ENCODE peak calls at places on chromosomes 7 and 10, in seven cellular contexts. X is CD4-positive, CD25-positive, alpha-beta regulatory T cell; Y is HepG2; Z is testis; E is fibroblast of lung; D is CD8-positive, alpha-beta T cell; V is aorta. P is an unnamed sample.

GRCh38 chr10:6062101-6062771 is at the start of gene IL2RA:
- DNase-seq in X (peak; percentile 66), Y (no peak), Z (no peak), E (no peak), D (peak; percentile 64), V (no peak), P (no peak)

GRCh38 chr10:79162022-79162421 is 93.3 kb downstream of the ZMIZ1 start:
- DNase-seq in X (no peak), Y (no peak), Z (no peak), E (no peak), D (no peak), V (no peak), P (no peak)

GRCh38 chr10:35517431-35518181 is 87.5 kb upstream of the GJD4 start:
- DNase-seq in X (no peak), Y (no peak), Z (no peak), E (peak; percentile 38), D (no peak), V (no peak), P (no peak)

GRCh38 chr10:17213646-17214349 is 12.3 kb upstream of the TRDMT1 start:
- DNase-seq in X (no peak), Y (no peak), Z (peak; percentile 70), E (peak; percentile 79), D (no peak), V (no peak), P (no peak)

GRCh38 chr10:44206127-44206818 is 178.6 kb downstream of the CXCL12 start:
- DNase-seq in X (no peak), Y (no peak), Z (no peak), E (peak; percentile 51), D (no peak), V (no peak), P (no peak)

GRCh38 chr10:62919776-62920175 is 103.6 kb upstream of the EGR2 start:
- DNase-seq in X (no peak), Y (no peak), Z (no peak), E (no peak), D (no peak), V (no peak), P (no peak)

GRCh38 chr10:129505500-129506075 is 38.5 kb downstream of the MGMT start:
- DNase-seq in X (no peak), Y (no peak), Z (no peak), E (no peak), D (no peak), V (no peak), P (no peak)

GRCh38 chr10:58810751-58811150 is 298.1 kb downstream of the BICC1 start:
- DNase-seq in X (no peak), Y (no peak), Z (no peak), E (no peak), D (no peak), V (no peak), P (no peak)

GRCh38 chr10:43453266-43453831 is 16.4 kb downstream of the ZNF487 start:
- DNase-seq in X (no peak), Y (no peak), Z (no peak), E (no peak), D (no peak), V (no peak), P (no peak)

GRCh38 chr7:100171087-100171681 is 2.8 kb upstream of the GAL3ST4 start:
- DNase-seq in X (peak; percentile 61), Y (no peak), Z (peak; percentile 33), E (no peak), D (peak; percentile 69), V (peak; percentile 76), P (no peak)

GRCh38 chr10:17716161-17716560 is 35.8 kb upstream of the TMEM236 start:
- DNase-seq in X (no peak), Y (no peak), Z (no peak), E (no peak), D (no peak), V (no peak), P (no peak)

GRCh38 chr7:107856806-107857540 is 34.0 kb upstream of the DLD start:
- DNase-seq in X (no peak), Y (peak; percentile 67), Z (no peak), E (peak; percentile 31), D (peak; percentile 69), V (no peak), P (no peak)

GRCh38 chr7:107854989-107855388 is 36.0 kb upstream of the DLD start:
- DNase-seq in X (no peak), Y (no peak), Z (no peak), E (peak; percentile 19), D (no peak), V (no peak), P (no peak)

GRCh38 chr7:107850671-107851070 is 40.3 kb upstream of the DLD start:
- DNase-seq in X (no peak), Y (no peak), Z (no peak), E (no peak), D (no peak), V (no peak), P (no peak)

GRCh38 chr7:107857541-107857912 is 33.5 kb upstream of the DLD start:
- DNase-seq in X (no peak), Y (peak; percentile 53), Z (no peak), E (peak; percentile 81), D (no peak), V (no peak), P (no peak)

DNA sequence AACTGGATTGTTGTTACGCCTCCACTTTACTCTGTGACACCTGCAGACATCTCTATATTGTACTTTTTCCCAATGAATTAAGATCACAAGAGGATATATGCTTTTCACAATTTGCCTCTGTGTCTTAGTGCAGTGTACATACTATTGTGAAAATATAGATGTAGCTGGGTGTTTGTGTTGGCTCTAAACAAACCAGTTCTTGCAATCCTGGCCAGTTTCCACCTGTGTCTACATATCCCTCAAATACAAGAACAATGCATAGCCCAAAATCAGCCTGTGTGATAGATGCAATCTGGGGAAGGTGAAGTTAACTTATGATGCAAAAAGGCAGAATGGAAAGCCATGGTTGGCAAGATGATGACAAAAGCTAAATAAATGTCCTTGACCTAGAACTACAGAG is 36.5 kb upstream of the DLD start:
- DNase-seq in X (no peak), Y (no peak), Z (no peak), E (no peak), D (no peak), V (no peak), P (no peak)
- H3K9me3 ChIP-seq in X (no peaks in the 10 kb centered on the region), Y (no peaks in the 10 kb centered on the region), Z (no peaks in the 10 kb centered on the region), E (no peaks in the 10 kb centered on the region), D (no peaks in the 10 kb centered on the region), V (no peaks in the 10 kb centered on the region), P (no peaks in the 10 kb centered on the region)

GRCh38 chr10:72079356-72079755 is 9.0 kb downstream of the SPOCK2 start:
- DNase-seq in X (peak; percentile 74), Y (no peak), Z (no peak), E (no peak), D (peak; percentile 88), V (no peak), P (no peak)

GRCh38 chr10:72081210-72081609 is 7.1 kb downstream of the SPOCK2 start:
- DNase-seq in X (no peak), Y (no peak), Z (no peak), E (no peak), D (no peak), V (no peak), P (no peak)

GRCh38 chr10:72081772-72082590 is 6.4 kb downstream of the SPOCK2 start:
- DNase-seq in X (no peak), Y (no peak), Z (no peak), E (no peak), D (peak; percentile 47), V (no peak), P (no peak)

GRCh38 chr10:72077275-72077990 is 10.9 kb downstream of the SPOCK2 start:
- DNase-seq in X (no peak), Y (no peak), Z (no peak), E (no peak), D (no peak), V (peak; percentile 48), P (no peak)

GRCh38 chr10:72080042-72081035 is 8.0 kb downstream of the SPOCK2 start:
- DNase-seq in X (no peak), Y (no peak), Z (no peak), E (no peak), D (peak; percentile 48), V (no peak), P (no peak)
- H3K27ac ChIP-seq in X (peak overlapping the region; percentile 81), Y (no peak overlapping the region), Z (no peak overlapping the region), E (no peak overlapping the region), D (peak overlapping the region; percentile 49), V (no peak overlapping the region), P (no peak overlapping the region)

GRCh38 chr7:151599401-151600227 is 79.9 kb upstream of the RHEB start:
- DNase-seq in X (no peak), Y (no peak), Z (no peak), E (peak; percentile 98), D (no peak), V (peak; percentile 81), P (no peak)
- H3K4me1 ChIP-seq in X (no peaks in the 10 kb centered on the region), Y (no peaks in the 10 kb centered on the region), Z (peaks cover 4% of the 10 kb centered on the region), E (peaks cover 14% of the 10 kb centered on the region), D (no peaks in the 10 kb centered on the region), V (peaks cover 4% of the 10 kb centered on the region), P (no peaks in the 10 kb centered on the region)

GRCh38 chr7:57364933-57365710 is 84.9 kb upstream of the ZNF716 start:
- DNase-seq in X (no peak), Y (no peak), Z (no peak), E (no peak), D (no peak), V (no peak), P (no peak)
- H3K9me3 ChIP-seq in X (peaks cover 3% of the 10 kb centered on the region), Y (peaks cover 93% of the 10 kb centered on the region), Z (no peaks in the 10 kb centered on the region), E (no peaks in the 10 kb centered on the region), D (no peaks in the 10 kb centered on the region), V (no peaks in the 10 kb centered on the region), P (peaks cover 23% of the 10 kb centered on the region)